ENCODE peak calls at places on chromosomes 11 and 22, in six cellular contexts. Y is heart right ventricle; T is ELF-1; D is NCI-H510A; S is stimulated activated CD8-positive, alpha-beta memory T cell treated with anti-CD3 and anti-CD28 coated beads, Interleukin-15, amount 100 ng/mL, for 4 hours; Z is CD8-positive, alpha-beta memory T cell. J is an unnamed sample.

GRCh38 chr11:61037694-61038093 is 64.6 kb upstream of the CD5 start:
- DNase-seq in Y (no peak), T (no peak), D (no peak), S (no peak), Z (no peak), J (no peak)

GRCh38 chr11:131356201-131356600 is 14.2 kb upstream of the NTM start:
- DNase-seq in Y (no peak), T (no peak), D (no peak), S (no peak), Z (no peak), J (no peak)

GRCh38 chr11:103344886-103345285 is 235.7 kb downstream of the DYNC2H1 start:
- DNase-seq in Y (no peak), T (no peak), D (no peak), S (no peak), Z (no peak), J (no peak)

GRCh38 chr22:44023404-44024287 is 456 bp upstream of the PARVB start:
- DNase-seq in Y (peak), T (peak), D (no peak), S (no peak), Z (no peak), J (peak)

GRCh38 chr11:12275818-12276217 is 101.6 kb upstream of the PARVA start:
- DNase-seq in Y (no peak), T (no peak), D (no peak), S (no peak), Z (peak), J (no peak)

GRCh38 chr11:1342946-1343345 is 33.5 kb upstream of the TOLLIP start:
- DNase-seq in Y (no peak), T (no peak), D (no peak), S (no peak), Z (no peak), J (no peak)

GRCh38 chr11:876550-876949 is 33.9 kb downstream of the TSPAN4 start:
- DNase-seq in Y (peak), T (no peak), D (no peak), S (no peak), Z (no peak), J (no peak)

GRCh38 chr22:24796056-24796455 is 10.0 kb upstream of the SGSM1 start:
- DNase-seq in Y (no peak), T (no peak), D (no peak), S (no peak), Z (no peak), J (no peak)

GRCh38 chr11:127843483-127844396 is 743.6 kb downstream of the ETS1 start:
- DNase-seq in Y (peak), T (peak), D (peak), S (no peak), Z (peak), J (peak)

GRCh38 chr11:12494699-12495098 is 117.3 kb downstream of the PARVA start:
- DNase-seq in Y (no peak), T (no peak), D (no peak), S (no peak), Z (no peak), J (no peak)

GRCh38 chr11:102144357-102145342 is 34.4 kb downstream of the YAP1 start:
- DNase-seq in Y (no peak), T (no peak), D (no peak), S (no peak), Z (no peak), J (no peak)

GRCh38 chr11:69213964-69214363 is 58.2 kb downstream of the SMIM38 start:
- DNase-seq in Y (no peak), T (no peak), D (no peak), S (no peak), Z (no peak), J (no peak)

GRCh38 chr11:68870470-68870869 is 28.8 kb upstream of the CPT1A start:
- DNase-seq in Y (no peak), T (peak), D (no peak), S (no peak), Z (no peak), J (no peak)

GRCh38 chr11:362642-363442 is 6.5 kb upstream of the B4GALNT4 start:
- DNase-seq in Y (no peak), T (no peak), D (no peak), S (no peak), Z (peak), J (peak)